ENCODE peak calls at places on chromosomes 1 and 21, in six cellular contexts. K is CD8-positive, alpha-beta T cell; A is SK-N-SH; R is uterus; Y is astrocyte of the spinal cord; O is cardiac muscle cell. V is an unnamed sample.

GRCh38 chr1:80961464-80962190 is 839.1 kb upstream of the ADGRL2 start:
- DNase-seq in O (no peak), R (no peak), A (no peak), Y (no peak), K (no peak), V (no peak)

GRCh38 chr1:117312453-117313138 is 54.7 kb upstream of the MAN1A2 start:
- DNase-seq in Y (peak; percentile 6), R (no peak), O (no peak), A (no peak), K (no peak), V (peak; percentile 56)

GRCh38 chr1:75130312-75130677 is 3.9 kb upstream of the LHX8 start:
- DNase-seq in K (no peak), Y (no peak), A (peak; percentile 47), R (no peak), O (peak; percentile 47), V (no peak)

GRCh38 chr1:95974586-95974985 is 740.6 kb downstream of the RWDD3 start:
- DNase-seq in O (no peak), Y (peak; percentile 74), K (no peak), R (no peak), A (no peak), V (peak; percentile 64)

GRCh38 chr1:236287757-236288619 is 6.2 kb upstream of the ERO1B start:
- DNase-seq in A (peak; percentile 33), R (peak; percentile 56), Y (no peak), O (peak; percentile 18), K (no peak), V (peak; percentile 20)

GRCh38 chr1:213194383-213194782 is 143.3 kb downstream of the RPS6KC1 start:
- DNase-seq in K (no peak), O (no peak), A (no peak), R (no peak), Y (no peak), V (no peak)

GRCh38 chr1:103106426-103107321 is 1.6 kb downstream of the COL11A1 start:
- DNase-seq in Y (peak; percentile 76), A (peak; percentile 62), K (no peak), R (peak; percentile 15), O (peak; percentile 82), V (no peak)

GRCh38 chr1:236673284-236673919 is 12.9 kb upstream of the ACTN2 start:
- DNase-seq in R (no peak), O (no peak), A (no peak), K (no peak), Y (no peak), V (no peak)

GRCh38 chr1:118927421-118927820 is 60.7 kb downstream of the TBX15 start:
- DNase-seq in O (no peak), A (no peak), Y (no peak), K (no peak), R (no peak), V (no peak)

GRCh38 chr1:41355761-41356160 is 5.5 kb upstream of the FOXO6 start:
- DNase-seq in Y (no peak), O (no peak), R (no peak), K (no peak), A (no peak), V (no peak)

GRCh38 chr1:244112646-244113045 is 61.6 kb downstream of the ZBTB18 start:
- DNase-seq in O (no peak), R (no peak), Y (peak; percentile 46), A (no peak), K (no peak), V (peak; percentile 27)

GRCh38 chr1:215749423-215749822 is 182.3 kb downstream of the KCTD3 start:
- DNase-seq in Y (peak; percentile 48), K (no peak), A (no peak), O (no peak), R (no peak), V (peak; percentile 69)

GRCh38 chr1:112363636-112364035 is 32.4 kb upstream of the CTTNBP2NL start:
- DNase-seq in O (no peak), Y (no peak), R (no peak), A (no peak), K (no peak), V (no peak)

GRCh38 chr1:226679853-226680516 is 59.1 kb downstream of the ITPKB start:
- DNase-seq in A (peak; percentile 71), O (peak; percentile 92), Y (peak; percentile 71), K (peak; percentile 51), R (peak; percentile 90), V (peak; percentile 47)

GRCh38 chr1:26696645-26697440 is 1.0 kb downstream of the ARID1A start:
- DNase-seq in R (peak; percentile 37), K (peak; percentile 50), A (peak; percentile 57), Y (no peak), O (peak; percentile 44), V (peak; percentile 49)

GRCh38 chr1:54850082-54850730 is 36.8 kb downstream of the DHCR24 start:
- DNase-seq in Y (no peak), A (no peak), O (no peak), R (no peak), K (no peak), V (peak; percentile 30)

GRCh38 chr1:50110656-50111055 is 1.9 kb downstream of the ELAVL4 start:
- DNase-seq in K (no peak), O (no peak), Y (no peak), R (no peak), A (no peak), V (no peak)

GRCh38 chr1:41813220-41813619 is 105.5 kb downstream of the HIVEP3 start:
- DNase-seq in Y (no peak), A (no peak), O (no peak), R (no peak), K (no peak), V (no peak)

GRCh38 chr1:61337981-61338848 is 255.9 kb downstream of the NFIA start:
- DNase-seq in O (peak; percentile 64), A (peak; percentile 73), Y (peak; percentile 96), K (no peak), R (peak; percentile 46), V (peak; percentile 87)

GRCh38 chr1:48442864-48443619 is 29.0 kb downstream of the SPATA6 start:
- DNase-seq in Y (no peak), A (no peak), R (no peak), K (no peak), O (peak; percentile 3), V (no peak)

GRCh38 chr1:110829955-110830553 is 42.9 kb upstream of the CD53 start:
- DNase-seq in R (no peak), K (no peak), O (peak; percentile 48), Y (no peak), A (peak; percentile 30), V (peak; percentile 7)

GRCh38 chr21:44914176-44914874 is 6.4 kb downstream of the ITGB2 start:
- DNase-seq in R (no peak), K (no peak), O (no peak), Y (no peak), A (no peak), V (no peak)
- H3K4me3 ChIP-seq in R (no peak overlapping the region), K (peak overlapping the region; percentile 69), O (no peak overlapping the region), Y (no peak overlapping the region), A (no peak overlapping the region), V (no peak overlapping the region)

GRCh38 chr1:153957744-153958110 is 685 bp downstream of the CRTC2 start:
- DNase-seq in R (no peak), Y (peak; percentile 35), O (no peak), K (no peak), A (no peak), V (no peak)

GRCh38 chr1:153956997-153957715 is 1.3 kb downstream of the CRTC2 start:
- DNase-seq in O (no peak), A (no peak), K (no peak), Y (no peak), R (no peak), V (no peak)

GRCh38 chr1:153958961-153959260 is 499 bp upstream of the CRTC2 start:
- DNase-seq in O (no peak), A (no peak), R (no peak), Y (no peak), K (no peak), V (no peak)

GRCh38 chr1:153959454-153959853 is 1.0 kb upstream of the CRTC2 start:
- DNase-seq in Y (no peak), A (no peak), K (no peak), O (no peak), R (no peak), V (no peak)

DNA sequence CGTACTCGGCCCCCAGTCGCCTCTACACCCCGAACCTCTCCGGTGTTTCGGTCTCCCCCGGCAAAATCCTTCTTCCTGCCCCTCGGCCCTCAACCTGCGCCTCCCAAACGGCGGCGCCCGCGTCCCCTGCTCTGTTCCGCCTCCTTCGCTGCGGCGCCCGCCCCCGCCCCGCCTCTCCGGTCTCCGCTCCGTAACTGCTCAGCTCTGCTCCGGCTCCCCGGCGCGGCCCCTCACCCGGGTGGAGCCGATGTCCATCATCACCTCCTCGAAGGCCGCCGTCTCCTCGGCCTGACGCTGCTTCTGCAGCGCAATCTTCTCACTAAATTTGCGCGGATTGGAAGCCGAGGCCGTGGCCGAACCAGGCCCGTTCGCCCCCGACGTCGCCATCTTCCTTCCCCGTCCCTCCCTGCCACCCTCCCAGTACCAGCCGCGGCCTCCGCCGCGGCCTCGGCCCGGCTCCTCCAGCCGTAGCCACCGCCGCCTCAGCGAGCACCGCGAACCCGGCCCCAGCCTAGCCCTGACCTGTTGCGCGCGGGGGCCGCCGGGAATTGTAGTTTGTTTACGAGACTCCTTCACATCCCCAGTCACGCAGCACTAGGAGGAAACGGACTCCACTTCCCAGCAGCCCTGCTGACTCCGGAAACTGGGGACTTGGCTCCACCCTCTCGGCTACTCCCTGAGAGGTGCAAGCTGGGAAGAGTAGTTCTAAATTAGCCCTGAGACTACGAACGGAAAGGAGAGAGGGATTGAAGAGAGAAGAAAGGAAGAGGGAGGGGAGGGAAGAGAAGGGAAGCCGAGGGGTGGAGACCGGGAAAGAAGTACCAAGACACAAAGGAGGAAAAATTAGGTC is at the start of gene CRTC2:
- DNase-seq in Y (peak; percentile 97), A (peak; percentile 97), R (peak; percentile 98), K (peak; percentile 92), O (peak; percentile 99), V (peak; percentile 99)
- TF ChIP-seq CTCF in Y (no peak), A (peak; percentile 15), R (no peak), K (no peak), O (no peak), V (no peak)

DNA sequence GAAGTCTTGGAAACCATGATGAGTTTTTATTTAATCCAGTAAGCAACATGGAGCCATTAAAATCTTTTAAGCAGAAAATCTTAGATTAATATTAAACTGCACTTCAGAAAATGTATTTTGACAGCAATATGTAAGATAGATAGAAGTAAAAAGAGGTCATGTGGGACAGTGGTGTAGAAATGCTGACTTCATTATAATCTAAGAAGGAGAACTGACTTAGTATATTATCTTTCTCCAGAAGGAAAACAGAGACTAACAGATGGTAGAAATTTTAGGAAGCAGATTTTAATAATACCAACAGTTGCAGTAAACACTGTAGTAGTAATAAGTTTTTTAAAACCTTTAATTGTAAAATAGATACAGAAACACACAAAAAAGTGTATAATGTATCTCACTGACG is 272.9 kb downstream of the TPR start:
- DNase-seq in K (no peak), A (no peak), R (no peak), O (no peak), Y (no peak), V (no peak)
- H3K4me3 ChIP-seq in K (no peak overlapping the region), A (no peak overlapping the region), R (no peak overlapping the region), O (no peak overlapping the region), Y (no peak overlapping the region), V (no peak overlapping the region)

DNA sequence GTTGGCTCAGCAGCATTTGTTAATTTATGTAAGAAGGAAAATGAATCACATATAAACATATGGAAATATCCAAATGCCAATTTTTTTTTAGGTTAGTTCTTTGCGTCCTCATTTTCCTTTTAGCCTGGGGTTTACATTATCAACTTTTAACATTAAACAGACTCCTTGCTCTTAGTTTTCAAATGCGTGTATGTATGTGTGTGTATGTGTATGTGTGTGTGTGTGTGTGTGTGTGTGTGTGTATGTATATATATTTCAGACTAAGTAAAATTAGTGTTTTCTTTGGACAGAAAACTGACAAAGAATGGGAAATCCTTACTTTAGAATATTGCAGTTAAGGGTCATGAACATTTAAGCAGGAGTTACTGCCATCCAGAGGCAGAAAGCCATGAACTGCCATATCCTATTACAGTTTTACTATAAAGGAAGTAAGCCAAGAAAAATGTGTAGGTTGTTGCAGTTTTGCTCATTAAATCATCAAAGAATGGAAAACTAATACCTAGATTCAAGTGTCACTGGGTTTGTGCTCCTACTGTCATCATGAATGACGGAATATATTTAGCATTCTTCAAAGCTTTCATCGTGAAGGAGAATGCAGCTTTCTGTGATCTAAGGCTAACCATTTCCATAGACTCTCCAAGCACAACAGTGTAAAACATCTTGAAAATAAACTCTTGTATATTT is 477.0 kb upstream of the NR5A2 start:
- DNase-seq in R (no peak), Y (peak; percentile 61), O (peak; percentile 16), A (peak; percentile 10), K (no peak), V (peak; percentile 40)
- TF ChIP-seq CTCF in R (no peak), Y (peak; percentile 41), O (no peak), A (peak; percentile 66), K (no peak), V (peak; percentile 15)